ENCODE peak calls at places on chromosome 15, in six cellular contexts. H, M, G, B, O and A are unnamed samples.

GRCh38 chr15:52306270-52306669 is 10.7 kb upstream of the MYO5C start:
- DNase-seq in M (peak), O (peak), H (no peak), G (no peak), B (no peak), A (no peak)

GRCh38 chr15:25175789-25176615 is 221.2 kb downstream of the SNRPN start:
- DNase-seq in H (peak), B (no peak), O (no peak), G (no peak), M (no peak), A (no peak)

GRCh38 chr15:101272584-101272983 is 4.7 kb downstream of the SELENOS start:
- DNase-seq in B (no peak), G (no peak), M (no peak), H (no peak), O (no peak), A (no peak)

GRCh38 chr15:96334705-96335428 is 4.4 kb downstream of the NR2F2 start:
- DNase-seq in M (no peak), B (no peak), O (peak), G (peak), H (peak), A (peak)

GRCh38 chr15:31554261-31554660 is 227.6 kb downstream of the KLF13 start:
- DNase-seq in G (no peak), H (no peak), B (no peak), O (peak), M (no peak), A (peak)

GRCh38 chr15:66711886-66712285 is 9.8 kb downstream of the SMAD6 start:
- DNase-seq in H (no peak), G (no peak), M (no peak), B (no peak), O (no peak), A (no peak)

GRCh38 chr15:73284073-73284472 is 84.7 kb downstream of the HCN4 start:
- DNase-seq in O (peak), G (no peak), M (peak), H (no peak), B (no peak), A (peak)

GRCh38 chr15:47991376-47991775 is 129.4 kb upstream of the SLC24A5 start:
- DNase-seq in H (no peak), B (no peak), M (no peak), O (no peak), G (no peak), A (no peak)

GRCh38 chr15:95880630-95881029 is 449.9 kb upstream of the NR2F2 start:
- DNase-seq in M (no peak), B (no peak), G (no peak), H (no peak), O (no peak), A (no peak)

GRCh38 chr15:93179072-93179471 is 90.1 kb upstream of the RGMA start:
- DNase-seq in B (no peak), G (no peak), H (no peak), M (peak), O (peak), A (no peak)

GRCh38 chr15:61459785-61460707 is 230.9 kb upstream of the RORA start:
- DNase-seq in B (no peak), O (peak), G (no peak), M (peak), H (no peak), A (peak)

GRCh38 chr15:33059184-33059583 is 135.3 kb downstream of the FMN1 start:
- DNase-seq in M (no peak), G (no peak), O (no peak), H (no peak), B (no peak), A (peak)

GRCh38 chr15:76108021-76108723 is 48.4 kb downstream of the TMEM266 start:
- DNase-seq in O (no peak), G (peak), B (no peak), M (no peak), H (no peak), A (no peak)

GRCh38 chr15:68464451-68465090 is 32.6 kb upstream of the ITGA11 start:
- DNase-seq in G (no peak), H (no peak), M (no peak), O (no peak), B (no peak), A (peak)

DNA sequence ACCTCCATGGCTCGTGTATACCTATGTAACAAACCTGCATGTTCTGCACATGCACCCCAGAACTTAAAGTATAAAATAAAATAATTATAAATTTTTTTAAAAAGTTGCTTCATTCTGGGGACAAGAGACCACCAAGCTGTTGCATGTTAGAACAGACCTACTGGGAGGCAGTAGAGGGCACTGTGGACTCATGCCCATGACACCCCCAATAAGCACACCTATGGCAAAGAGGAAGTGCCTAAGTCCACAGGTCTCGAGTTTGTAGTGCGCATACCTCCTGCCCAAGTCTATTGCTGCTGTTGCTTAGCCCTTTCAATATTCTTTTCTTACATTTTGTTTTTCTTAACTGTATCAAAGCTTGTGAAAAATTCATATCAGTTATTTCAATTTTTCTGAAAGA is 267.9 kb upstream of the THBS1 start:
- DNase-seq in O (peak), M (peak), B (no peak), H (no peak), G (peak), A (no peak)
- TF ChIP-seq CTCF in O (no peak), M (no peak), B (no peak), H (no peak), G (peak), A (peak)

DNA sequence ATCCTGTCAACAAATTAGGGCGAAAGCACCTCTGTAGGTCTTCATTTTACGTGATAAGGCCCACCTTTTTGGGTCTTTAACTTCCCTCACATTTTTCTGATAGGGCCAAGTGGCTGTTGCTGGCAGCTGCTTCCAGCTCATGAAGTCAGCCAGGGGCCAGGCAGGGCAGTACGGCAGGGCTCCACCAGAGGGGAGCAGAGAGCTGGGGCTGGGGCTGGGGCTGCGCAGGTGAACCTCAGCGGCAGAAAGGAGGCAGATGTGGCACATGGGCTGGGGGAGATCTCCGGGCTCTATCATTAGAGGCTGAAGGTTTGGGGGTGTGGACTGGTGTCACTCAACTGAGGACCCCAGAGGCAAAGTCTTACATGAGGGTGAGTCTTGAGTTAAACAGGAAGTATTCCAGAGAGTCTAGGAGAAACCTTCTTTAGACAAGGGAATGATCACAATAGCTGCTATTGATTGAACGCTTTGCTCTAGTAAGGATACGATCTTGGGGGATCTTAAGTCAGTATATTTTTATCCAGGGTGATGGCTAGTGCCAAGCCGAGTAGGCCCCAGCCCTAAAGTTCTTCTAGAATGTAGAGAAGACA is 62.8 kb upstream of the MEX3B start:
- DNase-seq in H (peak), G (peak), O (peak), B (no peak), M (peak), A (peak)
- TF ChIP-seq CTCF in H (peak), G (peak), O (peak), B (no peak), M (peak), A (peak)

GRCh38 chr15:79296583-79296982 is 14.1 kb downstream of the ANKRD34C start:
- DNase-seq in H (no peak), M (peak), O (no peak), G (no peak), B (no peak), A (no peak)
- TF ChIP-seq CTCF in H (no peak), M (no peak), O (no peak), G (peak), B (no peak), A (no peak)

DNA sequence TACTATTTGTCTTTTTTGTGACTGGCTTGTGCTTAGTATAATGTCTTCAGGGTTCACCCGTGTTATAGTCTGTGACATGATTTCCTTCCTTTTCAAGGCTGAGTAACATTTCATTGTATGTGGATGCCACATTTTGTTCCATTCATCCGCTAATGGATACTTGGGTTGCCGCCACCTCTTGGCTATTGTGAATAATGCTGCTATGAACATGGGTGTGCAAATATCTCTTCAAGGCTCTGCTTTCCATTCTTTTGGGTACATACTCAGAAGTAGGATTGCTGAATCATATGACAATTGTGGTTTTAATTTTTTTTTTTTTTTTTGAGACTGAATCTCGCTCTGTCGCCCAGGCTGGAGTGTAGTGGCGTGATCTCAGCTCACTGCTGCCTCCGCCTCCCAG is 15.4 kb downstream of the CRTC3 start:
- DNase-seq in H (no peak), M (peak), B (no peak), G (no peak), O (no peak), A (no peak)
- TF ChIP-seq CTCF in H (no peak), M (peak), B (no peak), G (no peak), O (no peak), A (no peak)